ENCODE peak calls at places on chromosomes 11 and 22, in seven cellular contexts. M, Q, T, A, D, J and W are unnamed samples.

GRCh38 chr22:32661296-32661695 is 140.2 kb upstream of the TIMP3 start:
- DNase-seq in A (no peak), Q (peak), D (no peak), J (no peak), M (peak), T (peak), W (no peak)

GRCh38 chr11:116563028-116563712 is 209.6 kb downstream of the BUD13 start:
- DNase-seq in M (peak), J (no peak), T (no peak), D (no peak), Q (no peak), A (no peak), W (no peak)

GRCh38 chr11:105230586-105230985 is 91.0 kb upstream of the CARD18 start:
- DNase-seq in A (no peak), Q (no peak), D (no peak), M (no peak), J (no peak), T (no peak), W (no peak)

GRCh38 chr11:46392421-46393230 is 1.1 kb upstream of the CHRM4 start:
- DNase-seq in M (peak), A (peak), J (no peak), T (peak), Q (peak), D (peak), W (peak)

GRCh38 chr11:70463478-70464255 is 65.3 kb downstream of the CTTN start:
- DNase-seq in Q (no peak), D (no peak), M (no peak), J (no peak), T (no peak), A (no peak), W (no peak)

GRCh38 chr11:2342557-2342956 is 34.6 kb upstream of the CD81 start:
- DNase-seq in T (no peak), J (no peak), M (no peak), A (no peak), Q (no peak), D (no peak), W (no peak)

GRCh38 chr22:44450503-44450902 is 47.5 kb downstream of the RTL6 start:
- DNase-seq in T (no peak), J (no peak), Q (no peak), A (no peak), D (no peak), M (no peak), W (no peak)

GRCh38 chr11:17764446-17765218 is 30.1 kb downstream of the KCNC1 start:
- DNase-seq in M (no peak), D (no peak), A (no peak), T (no peak), J (no peak), Q (no peak), W (no peak)

GRCh38 chr22:25025586-25025985 is 73.1 kb downstream of the KIAA1671 start:
- DNase-seq in A (no peak), Q (no peak), J (no peak), T (no peak), D (no peak), M (no peak), W (no peak)

GRCh38 chr11:92859290-92859689 is 110.2 kb upstream of the MTNR1B start:
- DNase-seq in J (no peak), A (no peak), M (no peak), T (no peak), D (no peak), Q (no peak), W (no peak)

GRCh38 chr11:58058276-58059010 is 27.7 kb downstream of the OR6Q1 start:
- DNase-seq in J (no peak), A (no peak), D (no peak), T (no peak), M (no peak), Q (no peak), W (no peak)

GRCh38 chr22:43446881-43447280 is 35.1 kb downstream of the MPPED1 start:
- DNase-seq in A (no peak), D (no peak), M (no peak), J (no peak), T (no peak), Q (no peak), W (no peak)

GRCh38 chr11:134725939-134726639 is 314.0 kb upstream of the B3GAT1 start:
- DNase-seq in J (peak), A (no peak), Q (no peak), M (no peak), T (no peak), D (peak), W (no peak)
- TF ChIP-seq CTCF in J (peak), A (no peak), Q (no peak), M (no peak), T (no peak), D (no peak), W (no peak)

DNA sequence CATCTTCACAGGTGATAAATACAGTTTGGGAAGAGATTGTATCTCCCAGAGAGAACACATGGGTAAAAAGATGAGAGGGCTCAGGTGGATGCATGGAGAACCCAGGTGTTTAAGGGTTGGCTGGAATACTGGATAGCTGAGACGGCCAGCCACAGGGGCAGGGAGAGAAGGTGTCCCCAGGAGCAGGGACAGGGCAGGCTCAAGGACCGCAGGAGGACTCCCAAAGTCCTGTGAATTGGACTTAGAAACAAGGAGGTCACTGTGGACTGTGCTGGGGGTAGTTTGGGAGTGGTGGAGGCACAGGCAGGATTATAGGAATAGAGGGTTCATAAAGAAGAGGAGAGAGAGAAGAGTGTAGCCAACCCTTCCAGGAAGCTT is 103.8 kb upstream of the PARVA start:
- DNase-seq in T (peak), A (no peak), Q (no peak), M (no peak), J (no peak), D (no peak), W (no peak)
- TF ChIP-seq CTCF in T (no peak), A (no peak), Q (no peak), M (no peak), J (no peak), D (no peak), W (no peak)

DNA sequence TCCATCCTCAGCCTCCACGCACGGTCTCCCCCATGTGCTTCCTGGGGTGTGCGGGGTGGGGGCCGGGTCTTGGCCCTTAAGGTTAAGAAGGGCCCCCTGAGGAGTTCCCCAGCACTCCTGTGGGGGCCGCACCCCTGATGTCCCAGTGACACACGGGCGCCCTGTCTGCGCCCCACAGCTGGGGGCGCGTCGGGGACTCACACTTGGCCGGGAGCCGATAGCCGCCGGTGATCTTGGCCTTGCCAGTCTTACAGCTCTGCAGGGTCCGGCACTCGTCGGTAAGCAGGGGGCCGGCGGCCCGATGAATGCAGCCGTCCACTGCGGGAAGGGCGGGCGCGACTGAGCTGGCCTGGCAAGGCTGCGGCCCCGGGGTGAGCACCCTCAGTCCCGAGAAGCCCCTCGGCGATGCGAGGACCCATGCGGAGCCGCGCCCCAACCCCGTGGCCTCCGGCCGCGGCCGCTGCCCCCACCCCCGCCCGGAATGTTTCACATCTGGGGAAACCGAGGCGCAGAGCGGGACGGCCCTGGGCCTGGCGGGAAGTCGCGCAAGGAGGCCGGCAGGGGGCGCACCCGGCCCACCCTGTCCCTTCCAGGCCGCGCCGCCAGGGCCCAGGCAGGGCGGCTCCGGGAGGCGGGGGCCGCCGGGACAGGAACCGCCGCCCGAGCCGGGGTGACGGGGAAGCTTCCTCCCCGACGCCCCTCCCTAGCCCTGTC is 13.9 kb downstream of the OTUB1 start:
- DNase-seq in A (peak), M (peak), D (peak), Q (no peak), J (no peak), T (peak), W (peak)
- TF ChIP-seq CTCF in A (peak), M (no peak), D (peak), Q (peak), J (no peak), T (peak), W (peak)

GRCh38 chr11:72704783-72705287 is 30.6 kb upstream of the PDE2A start:
- DNase-seq in D (no peak), Q (no peak), M (no peak), T (no peak), A (no peak), J (no peak), W (no peak)

GRCh38 chr11:72705442-72706365 is 31.5 kb upstream of the PDE2A start:
- DNase-seq in T (no peak), Q (no peak), A (no peak), D (no peak), M (no peak), J (no peak), W (no peak)

GRCh38 chr11:72703281-72704008 is 29.2 kb upstream of the PDE2A start:
- DNase-seq in M (peak), Q (no peak), J (no peak), T (peak), A (no peak), D (no peak), W (no peak)

GRCh38 chr11:72702842-72703241 is 28.6 kb upstream of the PDE2A start:
- DNase-seq in J (no peak), M (no peak), D (no peak), Q (no peak), T (no peak), A (no peak), W (no peak)

DNA sequence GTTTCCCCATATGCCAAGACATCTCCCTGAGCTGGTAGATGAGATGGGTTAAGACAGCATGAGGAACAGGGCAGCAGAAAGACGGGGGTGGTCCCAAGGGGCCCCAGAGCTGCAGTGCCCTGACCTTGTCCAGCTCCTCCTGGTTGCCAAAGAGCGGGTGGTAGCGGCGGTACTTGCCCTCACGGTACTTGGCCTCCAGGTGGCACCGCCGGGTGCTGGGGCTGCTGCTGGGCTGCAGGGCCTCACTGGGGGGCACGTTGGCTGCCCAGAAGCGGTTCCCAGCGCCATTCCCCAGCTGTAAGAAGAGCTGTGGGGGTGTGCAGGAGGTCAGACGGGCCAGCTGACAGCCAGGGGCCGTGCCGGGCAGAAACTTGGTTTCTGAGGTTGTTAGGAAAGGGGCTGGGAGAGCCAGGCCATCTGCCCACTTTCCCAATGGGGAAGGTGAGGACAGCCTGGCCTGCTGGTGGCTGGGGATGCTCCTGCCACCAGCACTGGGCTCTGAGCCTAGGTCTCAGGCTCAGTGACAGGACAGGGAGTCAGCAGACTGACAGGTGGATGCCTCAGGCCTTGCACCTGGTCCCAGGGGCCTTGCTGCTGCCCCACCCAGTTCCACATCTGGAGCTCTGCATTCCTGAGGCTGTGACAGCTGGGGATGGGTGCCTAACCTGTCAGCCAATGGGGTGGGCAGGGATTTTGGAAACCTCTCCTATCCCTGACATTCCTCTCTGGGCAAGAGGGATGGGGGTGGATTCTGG is 30.0 kb upstream of the PDE2A start:
- DNase-seq in Q (no peak), M (peak), J (no peak), T (no peak), D (no peak), A (no peak), W (no peak)
- TF ChIP-seq CTCF in Q (peak), M (peak), J (no peak), T (no peak), D (no peak), A (no peak), W (no peak)

GRCh38 chr11:85826096-85826855 is 15.3 kb upstream of the SYTL2 start:
- DNase-seq in M (peak), D (peak), Q (no peak), J (no peak), A (no peak), T (no peak), W (no peak)
- TF ChIP-seq CTCF in M (peak), D (peak), Q (peak), J (peak), A (peak), T (peak), W (peak)